ENCODE peak calls at places on chromosome 15, in five cellular contexts. X is right atrium auricular region, E is cardiac muscle cell, O is Peyer's patch, F is uterus. P is an unnamed sample.

GRCh38 chr15:85750807-85751730 is 43.7 kb downstream of the KLHL25 start:
- DNase-seq in X (no peak), E (no peak), O (peak; percentile 46), F (peak; percentile 60), P (peak; percentile 42)

GRCh38 chr15:82850242-82850591 is 40.8 kb downstream of the WHAMM start:
- DNase-seq in X (peak; percentile 50), E (no peak), O (no peak), F (no peak), P (no peak)

GRCh38 chr15:55033574-55033973 is 163.2 kb downstream of the RSL24D1 start:
- DNase-seq in X (no peak), E (no peak), O (no peak), F (no peak), P (no peak)

GRCh38 chr15:77866596-77867125 is 210.8 kb downstream of the TBC1D2B start:
- DNase-seq in X (no peak), E (no peak), O (peak; percentile 28), F (no peak), P (peak; percentile 46)

GRCh38 chr15:55791576-55792400 is 48.8 kb upstream of the PRTG start:
- DNase-seq in X (no peak), E (no peak), O (no peak), F (no peak), P (no peak)

GRCh38 chr15:85494035-85494793 is 113.8 kb downstream of the AKAP13 start:
- DNase-seq in X (no peak), E (no peak), O (no peak), F (no peak), P (no peak)

GRCh38 chr15:78909791-78910228 is 35.0 kb downstream of the CTSH start:
- DNase-seq in X (no peak), E (peak; percentile 77), O (no peak), F (no peak), P (no peak)

GRCh38 chr15:48394172-48394571 is 62.9 kb downstream of the DUT start:
- DNase-seq in X (no peak), E (no peak), O (no peak), F (no peak), P (no peak)

GRCh38 chr15:50798684-50799083 is 33.2 kb upstream of the SPPL2A start:
- DNase-seq in X (no peak), E (no peak), O (peak; percentile 63), F (no peak), P (no peak)

GRCh38 chr15:77437264-77437663 is 16.6 kb downstream of the HMG20A start:
- DNase-seq in X (no peak), E (no peak), O (no peak), F (no peak), P (no peak)

GRCh38 chr15:100092034-100092433 is 249.7 kb downstream of the ADAMTS17 start:
- DNase-seq in X (no peak), E (no peak), O (no peak), F (no peak), P (no peak)

GRCh38 chr15:42450434-42450790 is 40.5 kb downstream of the ZNF106 start:
- DNase-seq in X (no peak), E (no peak), O (no peak), F (no peak), P (no peak)

GRCh38 chr15:99310745-99311144 is 59.5 kb downstream of the LRRC28 start:
- DNase-seq in X (no peak), E (no peak), O (no peak), F (no peak), P (no peak)

GRCh38 chr15:40754883-40755815 is at the start of gene RMDN3:
- DNase-seq in X (peak; percentile 91), E (peak; percentile 97), O (peak; percentile 96), F (peak; percentile 91), P (peak; percentile 94)

GRCh38 chr15:79442911-79443310 is 10.8 kb downstream of the MINAR1 start:
- DNase-seq in X (no peak), E (peak; percentile 38), O (no peak), F (no peak), P (no peak)

GRCh38 chr15:71822890-71823289 is 12.5 kb downstream of the NR2E3 start:
- DNase-seq in X (no peak), E (no peak), O (no peak), F (no peak), P (no peak)

GRCh38 chr15:65829150-65829764 is 37.2 kb upstream of the DENND4A start:
- DNase-seq in X (no peak), E (no peak), O (no peak), F (no peak), P (no peak)

GRCh38 chr15:41791547-41791937 is 17.3 kb downstream of the MAPKBP1 start:
- DNase-seq in X (no peak), E (no peak), O (no peak), F (no peak), P (no peak)

GRCh38 chr15:28086175-28086703 is 12.9 kb downstream of the OCA2 start:
- DNase-seq in X (peak; percentile 66), E (peak; percentile 66), O (no peak), F (no peak), P (peak; percentile 35)

GRCh38 chr15:48876057-48876456 is 1.9 kb upstream of the EID1 start:
- DNase-seq in X (no peak), E (no peak), O (no peak), F (no peak), P (no peak)

GRCh38 chr15:41486286-41486685 is 7.4 kb upstream of the ITPKA start:
- DNase-seq in X (no peak), E (no peak), O (no peak), F (no peak), P (no peak)

GRCh38 chr15:38669160-38669505 is 104.5 kb upstream of the RASGRP1 start:
- DNase-seq in X (no peak), E (no peak), O (no peak), F (no peak), P (no peak)

GRCh38 chr15:31376511-31376910 is 49.9 kb downstream of the KLF13 start:
- DNase-seq in X (no peak), E (no peak), O (peak; percentile 82), F (no peak), P (no peak)

GRCh38 chr15:41798607-41799487 is 24.6 kb downstream of the MAPKBP1 start:
- DNase-seq in X (no peak), E (peak; percentile 84), O (no peak), F (no peak), P (no peak)

GRCh38 chr15:77387355-77388105 is 32.4 kb downstream of the PEAK1 start:
- DNase-seq in X (no peak), E (no peak), O (no peak), F (no peak), P (no peak)

GRCh38 chr15:36878745-36879262 is 221.5 kb downstream of the MEIS2 start:
- DNase-seq in X (no peak), E (no peak), O (no peak), F (no peak), P (no peak)

GRCh38 chr15:36877796-36878744 is 222.3 kb downstream of the MEIS2 start:
- DNase-seq in X (no peak), E (peak; percentile 68), O (no peak), F (no peak), P (no peak)

GRCh38 chr15:36880913-36881290 is 219.4 kb downstream of the MEIS2 start:
- DNase-seq in X (no peak), E (no peak), O (no peak), F (no peak), P (no peak)

GRCh38 chr15:36880226-36880912 is 220.0 kb downstream of the MEIS2 start:
- DNase-seq in X (no peak), E (peak; percentile 49), O (no peak), F (no peak), P (no peak)

DNA sequence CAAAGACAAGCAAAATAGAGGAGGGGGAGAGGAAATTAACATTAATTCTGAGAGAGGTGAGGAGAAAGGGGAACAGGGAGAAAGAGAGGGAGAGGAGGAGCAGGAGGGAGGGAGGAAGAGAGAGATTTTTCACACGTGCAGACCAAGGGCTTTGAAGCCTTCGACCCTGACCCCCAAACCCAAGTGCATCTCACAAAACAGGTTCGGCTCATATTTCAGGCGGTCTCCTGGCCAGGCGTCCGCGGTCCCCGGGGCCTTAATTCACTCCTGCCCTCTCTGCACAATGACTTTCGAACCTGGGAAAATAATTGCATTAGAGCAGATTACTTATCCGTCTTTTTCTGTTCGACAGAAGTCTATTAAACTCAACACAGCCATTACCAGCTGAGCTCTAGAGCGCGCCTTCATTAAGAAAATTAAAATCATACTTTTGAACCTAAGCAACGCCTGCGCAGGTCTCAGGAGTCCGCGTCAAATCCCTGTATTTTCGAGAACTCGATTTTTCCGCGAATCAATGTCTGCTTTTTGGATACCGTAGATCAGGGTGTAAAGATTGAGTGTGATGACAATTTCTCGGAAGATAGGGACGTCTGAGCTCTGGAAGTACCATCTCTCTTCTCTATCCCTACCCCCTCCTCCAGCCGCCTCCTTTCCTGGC is 220.7 kb downstream of the MEIS2 start:
- DNase-seq in X (no peak), E (peak; percentile 43), O (no peak), F (no peak), P (no peak)
- H3K27me3 ChIP-seq in X (peaks cover 40% of the 10 kb centered on the region), E (no peaks in the 10 kb centered on the region), O (no peaks in the 10 kb centered on the region), F (no peaks in the 10 kb centered on the region), P (peaks cover 8% of the 10 kb centered on the region)

DNA sequence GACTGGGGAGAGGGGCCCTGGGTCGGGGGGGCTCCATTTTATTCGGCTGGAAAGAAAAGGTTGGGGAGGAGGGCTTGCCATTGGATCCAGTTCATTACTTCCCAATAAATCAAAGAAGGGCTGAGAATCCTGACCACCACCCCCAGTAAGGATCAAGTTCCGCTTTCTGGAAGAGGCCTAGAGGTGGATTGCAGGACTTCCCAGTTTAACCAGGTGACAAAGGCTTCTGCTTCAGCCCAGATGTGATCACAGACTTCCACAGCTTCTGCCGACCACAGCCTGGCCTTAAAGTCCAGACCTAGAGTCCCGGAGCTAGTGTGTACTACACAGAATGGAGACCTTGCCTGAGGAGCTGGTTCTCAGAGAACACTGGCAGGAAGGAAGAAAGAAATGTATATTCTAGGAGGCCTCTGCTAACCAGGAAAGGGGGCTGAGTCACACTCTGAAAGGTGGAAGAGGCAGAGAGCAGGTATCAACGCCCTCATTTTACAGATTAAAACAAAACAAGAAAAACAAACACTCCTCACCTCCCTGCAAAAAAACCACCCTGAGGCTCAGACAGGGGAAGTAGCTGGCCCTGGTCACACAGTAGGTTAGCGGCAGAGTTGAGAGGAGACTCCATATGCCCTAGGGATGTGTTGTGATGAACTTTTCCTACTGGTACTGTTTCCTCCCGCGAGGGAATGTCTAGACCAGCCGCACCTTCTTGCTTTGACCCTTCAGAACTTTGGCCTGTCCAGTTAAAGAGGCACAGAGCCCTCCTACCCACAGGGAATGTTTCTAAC is 1.1 kb upstream of the CEMIP start:
- DNase-seq in X (no peak), E (no peak), O (no peak), F (no peak), P (no peak)
- TF ChIP-seq CTCF in X (no peak), E (no peak), O (no peak), F (no peak), P (no peak)

GRCh38 chr15:52760562-52760961 is 29.6 kb downstream of the ONECUT1 start:
- DNase-seq in X (no peak), E (no peak), O (no peak), F (no peak), P (no peak)
- H3K27me3 ChIP-seq in X (no peaks in the 10 kb centered on the region), E (no peaks in the 10 kb centered on the region), O (no peaks in the 10 kb centered on the region), F (no peaks in the 10 kb centered on the region), P (no peaks in the 10 kb centered on the region)

DNA sequence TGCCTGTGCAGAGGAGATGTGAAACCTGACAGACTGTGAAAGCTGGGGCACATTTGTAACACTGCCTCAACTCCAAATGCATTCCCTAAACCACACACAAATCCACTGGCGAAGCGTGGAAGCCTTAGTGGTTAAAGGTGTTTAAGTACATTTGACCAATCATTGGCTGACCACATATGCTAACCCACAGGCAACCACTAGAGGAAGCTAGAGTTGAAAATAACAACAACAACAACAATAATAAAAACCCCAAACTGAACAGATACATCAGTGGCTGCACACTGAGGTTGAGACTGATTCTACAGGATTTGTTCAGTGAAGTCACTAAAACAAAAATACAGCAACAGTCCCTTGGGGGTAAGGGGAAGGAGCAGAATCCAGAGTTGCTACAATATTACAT is 129.7 kb downstream of the TJP1 start:
- DNase-seq in X (peak; percentile 44), E (no peak), O (no peak), F (no peak), P (no peak)
- TF ChIP-seq CTCF in X (no peak), E (peak; percentile 27), O (no peak), F (no peak), P (no peak)

GRCh38 chr15:96388673-96389072 is 58.2 kb downstream of the NR2F2 start:
- DNase-seq in X (no peak), E (no peak), O (no peak), F (no peak), P (no peak)
- H3K27me3 ChIP-seq in X (no peaks in the 10 kb centered on the region), E (peaks cover 40% of the 10 kb centered on the region), O (no peaks in the 10 kb centered on the region), F (no peaks in the 10 kb centered on the region), P (no peaks in the 10 kb centered on the region)

P was measured in pancreas.